ENCODE peak calls at places on chromosomes 1 and 21, in eight cellular contexts. W, S, X, Y, U, R, N and G are unnamed samples. For H3K4me1, the result is how much of the 10 kb centered on the place peaks cover.

GRCh38 chr1:112905420-112906154 is 50.4 kb downstream of the SLC16A1 start:
- DNase-seq in W (no peak), S (peak), X (peak), Y (no peak), U (no peak), R (no peak), N (no peak), G (no peak)

GRCh38 chr1:7648761-7649384 is 122.2 kb upstream of the VAMP3 start:
- DNase-seq in W (no peak), S (no peak), X (peak), Y (no peak), U (peak), R (no peak), N (peak), G (no peak)

GRCh38 chr1:87292684-87293493 is 35.8 kb upstream of the LMO4 start:
- DNase-seq in W (no peak), S (peak), X (peak), Y (peak), U (peak), R (no peak), N (no peak), G (peak)

GRCh38 chr1:202122639-202123335 is at the start of gene GPR37L1:
- DNase-seq in W (no peak), S (no peak), X (peak), Y (peak), U (peak), R (no peak), N (no peak), G (no peak)

GRCh38 chr1:1208713-1209433 is 2.5 kb upstream of the TNFRSF18 start:
- DNase-seq in W (peak), S (no peak), X (peak), Y (peak), U (peak), R (no peak), N (peak), G (no peak)

GRCh38 chr1:208717490-208717889 is 473.3 kb upstream of the PLXNA2 start:
- DNase-seq in W (no peak), S (no peak), X (no peak), Y (no peak), U (no peak), R (no peak), N (no peak), G (no peak)

GRCh38 chr1:3163356-3163755 is 94.4 kb downstream of the PRDM16 start:
- DNase-seq in W (no peak), S (no peak), X (no peak), Y (no peak), U (no peak), R (no peak), N (no peak), G (no peak)

GRCh38 chr1:29379438-29380073 is 143.2 kb downstream of the PTPRU start:
- DNase-seq in W (no peak), S (no peak), X (peak), Y (peak), U (no peak), R (no peak), N (no peak), G (peak)

GRCh38 chr1:29469457-29469856 is 233.1 kb downstream of the PTPRU start:
- DNase-seq in W (no peak), S (no peak), X (peak), Y (no peak), U (no peak), R (no peak), N (peak), G (no peak)

GRCh38 chr1:236394905-236395779 is 1.1 kb downstream of the EDARADD start:
- DNase-seq in W (peak), S (peak), X (peak), Y (peak), U (peak), R (no peak), N (peak), G (peak)

GRCh38 chr1:94729287-94729686 is 90.9 kb upstream of the SLC44A3 start:
- DNase-seq in W (no peak), S (no peak), X (peak), Y (peak), U (no peak), R (no peak), N (no peak), G (no peak)

GRCh38 chr1:174269932-174270651 is 110.8 kb downstream of the RABGAP1L start:
- DNase-seq in W (no peak), S (no peak), X (no peak), Y (no peak), U (no peak), R (no peak), N (no peak), G (no peak)

GRCh38 chr1:34013958-34014737 is 150.3 kb downstream of the HMGB4 start:
- DNase-seq in W (no peak), S (peak), X (peak), Y (no peak), U (peak), R (no peak), N (peak), G (peak)

GRCh38 chr1:42873670-42874069 is 27.3 kb downstream of the ZNF691 start:
- DNase-seq in W (no peak), S (no peak), X (no peak), Y (no peak), U (no peak), R (no peak), N (no peak), G (no peak)

GRCh38 chr1:228853637-228854036 is 118.4 kb downstream of the RHOU start:
- DNase-seq in W (no peak), S (no peak), X (no peak), Y (no peak), U (no peak), R (no peak), N (no peak), G (no peak)

GRCh38 chr1:92544756-92545165 is 58.0 kb upstream of the GFI1 start:
- DNase-seq in W (no peak), S (no peak), X (no peak), Y (peak), U (no peak), R (no peak), N (no peak), G (no peak)

GRCh38 chr1:24119859-24120756 is 8.2 kb upstream of the MYOM3 start:
- DNase-seq in W (peak), S (peak), X (peak), Y (peak), U (peak), R (no peak), N (peak), G (no peak)

GRCh38 chr1:213666113-213666512 is 321.7 kb upstream of the PROX1 start:
- DNase-seq in W (no peak), S (peak), X (no peak), Y (no peak), U (no peak), R (no peak), N (no peak), G (no peak)

GRCh38 chr1:243493156-243494129 is 237.6 kb downstream of the SDCCAG8 start:
- DNase-seq in W (no peak), S (no peak), X (peak), Y (peak), U (no peak), R (no peak), N (no peak), G (peak)

GRCh38 chr1:112599513-112599912 is 19.4 kb downstream of the ST7L start:
- DNase-seq in W (no peak), S (no peak), X (no peak), Y (no peak), U (no peak), R (no peak), N (no peak), G (no peak)

GRCh38 chr1:225772848-225773247 is 4.8 kb upstream of the SRP9 start:
- DNase-seq in W (no peak), S (peak), X (no peak), Y (no peak), U (no peak), R (no peak), N (no peak), G (no peak)

GRCh38 chr1:41496080-41497055 is 11.9 kb upstream of the EDN2 start:
- DNase-seq in W (peak), S (peak), X (peak), Y (peak), U (peak), R (no peak), N (peak), G (peak)

GRCh38 chr1:151968791-151969399 is 24.8 kb downstream of the S100A10 start:
- DNase-seq in W (no peak), S (no peak), X (no peak), Y (no peak), U (no peak), R (no peak), N (no peak), G (no peak)

GRCh38 chr1:23100074-23100748 is 68.4 kb downstream of the LUZP1 start:
- DNase-seq in W (no peak), S (no peak), X (peak), Y (peak), U (no peak), R (no peak), N (no peak), G (peak)

GRCh38 chr1:209207126-209207700 is 376.3 kb upstream of the CAMK1G start:
- DNase-seq in W (no peak), S (no peak), X (no peak), Y (no peak), U (peak), R (no peak), N (no peak), G (no peak)

GRCh38 chr1:232966663-232967062 is 16.3 kb downstream of the NTPCR start:
- DNase-seq in W (no peak), S (peak), X (no peak), Y (no peak), U (no peak), R (no peak), N (no peak), G (no peak)

GRCh38 chr1:152112885-152113432 is 2.3 kb downstream of the TCHH start:
- DNase-seq in W (peak), S (no peak), X (no peak), Y (no peak), U (no peak), R (no peak), N (no peak), G (no peak)

GRCh38 chr1:116268211-116268610 is 104.8 kb upstream of the ATP1A1 start:
- DNase-seq in W (peak), S (peak), X (peak), Y (no peak), U (no peak), R (no peak), N (no peak), G (peak)

GRCh38 chr1:10755977-10756521 is 40.4 kb downstream of the CASZ1 start:
- DNase-seq in W (peak), S (peak), X (peak), Y (peak), U (peak), R (no peak), N (peak), G (peak)

GRCh38 chr1:233791750-233792149 is 112.7 kb upstream of the SLC35F3 start:
- DNase-seq in W (no peak), S (no peak), X (no peak), Y (no peak), U (no peak), R (no peak), N (no peak), G (no peak)

GRCh38 chr1:219329606-219330005 is 155.9 kb downstream of the LYPLAL1 start:
- DNase-seq in W (no peak), S (no peak), X (peak), Y (peak), U (no peak), R (no peak), N (no peak), G (peak)

GRCh38 chr1:3680488-3681230 is 28.3 kb downstream of the TP73 start:
- DNase-seq in W (peak), S (no peak), X (no peak), Y (no peak), U (no peak), R (no peak), N (no peak), G (no peak)

GRCh38 chr1:231931846-231932454 is 305.4 kb downstream of the DISC1 start:
- DNase-seq in W (no peak), S (peak), X (no peak), Y (no peak), U (no peak), R (no peak), N (no peak), G (peak)

GRCh38 chr1:183275322-183275721 is 89.3 kb downstream of the LAMC2 start:
- DNase-seq in W (no peak), S (no peak), X (no peak), Y (no peak), U (no peak), R (no peak), N (no peak), G (no peak)

GRCh38 chr1:93114403-93114802 is 35.3 kb downstream of the MTF2 start:
- DNase-seq in W (no peak), S (no peak), X (no peak), Y (peak), U (no peak), R (no peak), N (no peak), G (no peak)

DNA sequence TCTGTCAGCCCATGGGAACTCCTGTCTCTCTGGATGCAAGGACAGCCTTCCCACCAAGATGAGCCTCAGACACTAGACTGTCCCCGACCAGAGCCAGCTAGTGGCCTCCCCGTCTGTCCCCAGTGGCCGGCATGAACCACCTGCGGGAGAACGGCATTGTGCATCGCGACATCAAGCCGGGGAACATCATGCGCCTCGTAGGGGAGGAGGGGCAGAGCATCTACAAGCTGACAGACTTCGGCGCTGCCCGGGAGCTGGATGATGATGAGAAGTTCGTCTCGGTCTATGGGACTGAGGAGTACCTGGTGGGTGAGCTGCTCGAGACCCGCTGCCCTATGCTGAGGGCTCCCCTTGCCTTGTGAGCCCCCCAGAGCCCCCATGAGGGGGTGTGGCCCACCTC is 5.8 kb downstream of the IKBKE start:
- DNase-seq in W (peak), S (no peak), X (no peak), Y (no peak), U (no peak), R (no peak), N (no peak), G (no peak)
- H3K4me1 ChIP-seq in W (under half), S (under half), X (under half), Y (under half), U (under half), R (under half), N (under half), G (under half)

GRCh38 chr1:22056043-22056442 is 3.5 kb downstream of the CDC42 start:
- DNase-seq in W (no peak), S (no peak), X (no peak), Y (no peak), U (no peak), R (no peak), N (no peak), G (no peak)

GRCh38 chr1:22057861-22058260 is 5.4 kb downstream of the CDC42 start:
- DNase-seq in W (no peak), S (no peak), X (no peak), Y (no peak), U (no peak), R (no peak), N (no peak), G (no peak)

GRCh38 chr1:22055463-22055862 is 3.0 kb downstream of the CDC42 start:
- DNase-seq in W (no peak), S (no peak), X (no peak), Y (no peak), U (no peak), R (no peak), N (no peak), G (no peak)

GRCh38 chr1:22053861-22054770 is 1.6 kb downstream of the CDC42 start:
- DNase-seq in W (no peak), S (no peak), X (peak), Y (no peak), U (no peak), R (no peak), N (no peak), G (no peak)

GRCh38 chr1:22056921-22057320 is 4.4 kb downstream of the CDC42 start:
- DNase-seq in W (no peak), S (no peak), X (no peak), Y (no peak), U (no peak), R (no peak), N (no peak), G (no peak)
- H3K4me1 ChIP-seq in W (under half), S (under half), X (under half), Y (under half), U (under half), R (under half), N (half or more), G (under half)

GRCh38 chr1:155979525-155980343 is 1.4 kb upstream of the ARHGEF2 start:
- DNase-seq in W (no peak), S (peak), X (no peak), Y (no peak), U (peak), R (no peak), N (peak), G (no peak)
- H3K4me1 ChIP-seq in W (half or more), S (under half), X (under half), Y (under half), U (under half), R (half or more), N (half or more), G (half or more)

DNA sequence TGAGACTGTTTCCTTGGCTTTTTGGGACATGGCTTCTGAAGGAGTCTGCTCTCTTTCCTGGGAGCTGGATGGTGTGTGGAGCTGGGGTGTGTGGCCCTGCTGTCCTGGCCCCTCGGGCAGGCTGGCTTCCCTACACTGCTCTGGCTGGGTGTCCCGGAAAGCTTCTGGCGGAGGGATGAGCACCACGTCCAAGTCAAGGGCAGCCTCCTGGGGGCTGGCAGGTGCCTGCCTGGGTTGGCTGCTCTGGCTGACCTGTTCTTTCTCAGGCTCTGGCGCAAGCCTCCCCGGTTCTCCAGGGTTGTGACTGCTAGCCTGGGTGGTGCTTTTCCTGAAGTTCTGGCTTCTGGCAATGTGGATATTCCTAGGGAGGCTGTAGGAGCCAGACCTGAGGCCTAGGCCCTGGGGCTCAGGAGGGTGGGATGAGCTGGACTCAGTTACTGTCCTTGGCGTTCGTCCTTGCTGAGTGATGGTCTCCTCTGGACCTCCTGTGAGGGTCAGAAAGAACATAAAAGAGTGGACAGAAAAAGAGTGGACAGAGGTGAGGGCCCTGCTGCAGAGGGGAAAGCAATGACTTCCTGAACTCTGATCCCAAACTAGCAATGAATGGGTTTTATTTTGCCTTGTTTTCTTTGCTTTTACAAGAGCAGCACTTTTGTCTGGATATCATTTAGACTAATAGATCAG is 9.4 kb downstream of the C1orf116 start:
- DNase-seq in W (no peak), S (no peak), X (no peak), Y (no peak), U (no peak), R (no peak), N (no peak), G (no peak)
- H3K4me1 ChIP-seq in W (under half), S (under half), X (under half), Y (under half), U (under half), R (under half), N (half or more), G (under half)

GRCh38 chr1:67746299-67746698 is 61.3 kb downstream of the GADD45A start:
- DNase-seq in W (no peak), S (peak), X (peak), Y (peak), U (no peak), R (no peak), N (no peak), G (peak)
- H3K4me1 ChIP-seq in W (under half), S (under half), X (half or more), Y (under half), U (under half), R (under half), N (half or more), G (half or more)

GRCh38 chr1:66240491-66241484 is 293.2 kb upstream of the SGIP1 start:
- DNase-seq in W (no peak), S (no peak), X (peak), Y (peak), U (no peak), R (no peak), N (no peak), G (no peak)

GRCh38 chr1:66237722-66238479 is 296.1 kb upstream of the SGIP1 start:
- DNase-seq in W (no peak), S (no peak), X (no peak), Y (no peak), U (no peak), R (no peak), N (no peak), G (no peak)

GRCh38 chr1:66243548-66244130 is 290.3 kb upstream of the SGIP1 start:
- DNase-seq in W (no peak), S (no peak), X (no peak), Y (peak), U (no peak), R (no peak), N (no peak), G (no peak)

GRCh38 chr1:66242646-66243547 is 291.1 kb upstream of the SGIP1 start:
- DNase-seq in W (peak), S (peak), X (peak), Y (peak), U (peak), R (peak), N (peak), G (peak)

GRCh38 chr1:66239834-66240233 is 294.1 kb upstream of the SGIP1 start:
- DNase-seq in W (no peak), S (no peak), X (no peak), Y (peak), U (no peak), R (no peak), N (no peak), G (no peak)
- H3K4me1 ChIP-seq in W (under half), S (under half), X (under half), Y (under half), U (under half), R (under half), N (under half), G (under half)

GRCh38 chr21:35041122-35041521 is 8.0 kb downstream of the RUNX1 start:
- DNase-seq in W (no peak), S (no peak), X (no peak), Y (no peak), U (no peak), R (no peak), N (no peak), G (no peak)

GRCh38 chr21:35039595-35040291 is 9.4 kb downstream of the RUNX1 start:
- DNase-seq in W (no peak), S (no peak), X (no peak), Y (no peak), U (no peak), R (no peak), N (no peak), G (no peak)

GRCh38 chr21:35037384-35038105 is 11.6 kb downstream of the RUNX1 start:
- DNase-seq in W (no peak), S (no peak), X (no peak), Y (no peak), U (no peak), R (no peak), N (no peak), G (no peak)

GRCh38 chr21:35036521-35037383 is 12.3 kb downstream of the RUNX1 start:
- DNase-seq in W (no peak), S (no peak), X (no peak), Y (no peak), U (no peak), R (no peak), N (no peak), G (no peak)

GRCh38 chr21:35038772-35039145 is 10.3 kb downstream of the RUNX1 start:
- DNase-seq in W (no peak), S (no peak), X (no peak), Y (no peak), U (no peak), R (no peak), N (no peak), G (no peak)
- H3K4me1 ChIP-seq in W (under half), S (under half), X (under half), Y (under half), U (under half), R (under half), N (under half), G (under half)

GRCh38 chr21:44360174-44360573 is 6.8 kb downstream of the TRPM2 start:
- DNase-seq in W (peak), S (no peak), X (no peak), Y (no peak), U (no peak), R (no peak), N (no peak), G (no peak)
- H3K4me1 ChIP-seq in W (under half), S (under half), X (under half), Y (under half), U (under half), R (under half), N (under half), G (under half)